ENCODE peak calls at places on chromosome 6, in eight cellular contexts. One of them, this sample, is unnamed.

GRCh38 chr6:9397981-9398559 is 962.7 kb upstream of the SLC35B3 start:
- DNase-seq in Peyer's patch: no peak
- DNase-seq in occipital lobe: no peak
- DNase-seq in T-helper 1 cell: no peak
- DNase-seq in NCI-H1694: peak
- DNase-seq in WERI-Rb-1: peak
- DNase-seq in activated CD8-positive, alpha-beta memory T cell treated with anti-CD3 and anti-CD28 coated beads for 48 hours: no peak
- DNase-seq in NB4: no peak
- DNase-seq in this sample: no peak

GRCh38 chr6:33320315-33321181 is 3.0 kb upstream of the ZBTB22 start:
- DNase-seq in Peyer's patch: no peak
- DNase-seq in occipital lobe: no peak
- DNase-seq in T-helper 1 cell: no peak
- DNase-seq in NCI-H1694: no peak
- DNase-seq in WERI-Rb-1: no peak
- DNase-seq in activated CD8-positive, alpha-beta memory T cell treated with anti-CD3 and anti-CD28 coated beads for 48 hours: no peak
- DNase-seq in NB4: no peak
- DNase-seq in this sample: no peak

GRCh38 chr6:129677634-129678325 is 32.2 kb downstream of the ARHGAP18 start:
- DNase-seq in Peyer's patch: no peak
- DNase-seq in occipital lobe: no peak
- DNase-seq in T-helper 1 cell: no peak
- DNase-seq in NCI-H1694: no peak
- DNase-seq in WERI-Rb-1: no peak
- DNase-seq in activated CD8-positive, alpha-beta memory T cell treated with anti-CD3 and anti-CD28 coated beads for 48 hours: no peak
- DNase-seq in NB4: no peak
- DNase-seq in this sample: no peak

GRCh38 chr6:8432614-8433013 is 2.7 kb downstream of the SLC35B3 start:
- DNase-seq in Peyer's patch: no peak
- DNase-seq in occipital lobe: no peak
- DNase-seq in T-helper 1 cell: no peak
- DNase-seq in NCI-H1694: no peak
- DNase-seq in WERI-Rb-1: no peak
- DNase-seq in activated CD8-positive, alpha-beta memory T cell treated with anti-CD3 and anti-CD28 coated beads for 48 hours: no peak
- DNase-seq in NB4: no peak
- DNase-seq in this sample: no peak

GRCh38 chr6:40744835-40745234 is 157.7 kb upstream of the LRFN2 start:
- DNase-seq in Peyer's patch: no peak
- DNase-seq in occipital lobe: no peak
- DNase-seq in T-helper 1 cell: no peak
- DNase-seq in NCI-H1694: no peak
- DNase-seq in WERI-Rb-1: no peak
- DNase-seq in activated CD8-positive, alpha-beta memory T cell treated with anti-CD3 and anti-CD28 coated beads for 48 hours: no peak
- DNase-seq in NB4: no peak
- DNase-seq in this sample: no peak

GRCh38 chr6:128179890-128180440 is 279.1 kb upstream of the THEMIS start:
- DNase-seq in Peyer's patch: no peak
- DNase-seq in occipital lobe: no peak
- DNase-seq in T-helper 1 cell: no peak
- DNase-seq in NCI-H1694: no peak
- DNase-seq in WERI-Rb-1: no peak
- DNase-seq in activated CD8-positive, alpha-beta memory T cell treated with anti-CD3 and anti-CD28 coated beads for 48 hours: no peak
- DNase-seq in NB4: no peak
- DNase-seq in this sample: no peak

GRCh38 chr6:30075987-30076311 is 380 bp upstream of the RNF39 start:
- DNase-seq in Peyer's patch: no peak
- DNase-seq in occipital lobe: no peak
- DNase-seq in T-helper 1 cell: no peak
- DNase-seq in NCI-H1694: no peak
- DNase-seq in WERI-Rb-1: no peak
- DNase-seq in activated CD8-positive, alpha-beta memory T cell treated with anti-CD3 and anti-CD28 coated beads for 48 hours: no peak
- DNase-seq in NB4: no peak
- DNase-seq in this sample: no peak

GRCh38 chr6:13941902-13942301 is 17.1 kb downstream of the RNF182 start:
- DNase-seq in Peyer's patch: no peak
- DNase-seq in occipital lobe: no peak
- DNase-seq in T-helper 1 cell: no peak
- DNase-seq in NCI-H1694: no peak
- DNase-seq in WERI-Rb-1: no peak
- DNase-seq in activated CD8-positive, alpha-beta memory T cell treated with anti-CD3 and anti-CD28 coated beads for 48 hours: no peak
- DNase-seq in NB4: no peak
- DNase-seq in this sample: no peak

GRCh38 chr6:44730771-44731391 is 343.4 kb downstream of the CDC5L start:
- DNase-seq in Peyer's patch: no peak
- DNase-seq in occipital lobe: no peak
- DNase-seq in T-helper 1 cell: no peak
- DNase-seq in NCI-H1694: no peak
- DNase-seq in WERI-Rb-1: no peak
- DNase-seq in activated CD8-positive, alpha-beta memory T cell treated with anti-CD3 and anti-CD28 coated beads for 48 hours: no peak
- DNase-seq in NB4: no peak
- DNase-seq in this sample: no peak

GRCh38 chr6:26322645-26323482 is 42.1 kb upstream of the BTN3A2 start:
- DNase-seq in Peyer's patch: no peak
- DNase-seq in occipital lobe: no peak
- DNase-seq in T-helper 1 cell: peak
- DNase-seq in NCI-H1694: peak
- DNase-seq in WERI-Rb-1: peak
- DNase-seq in activated CD8-positive, alpha-beta memory T cell treated with anti-CD3 and anti-CD28 coated beads for 48 hours: peak
- DNase-seq in NB4: peak
- DNase-seq in this sample: no peak

GRCh38 chr6:39296745-39297640 is 17.2 kb downstream of the KCNK17 start:
- DNase-seq in Peyer's patch: no peak
- DNase-seq in occipital lobe: no peak
- DNase-seq in T-helper 1 cell: no peak
- DNase-seq in NCI-H1694: no peak
- DNase-seq in WERI-Rb-1: no peak
- DNase-seq in activated CD8-positive, alpha-beta memory T cell treated with anti-CD3 and anti-CD28 coated beads for 48 hours: no peak
- DNase-seq in NB4: no peak
- DNase-seq in this sample: no peak

GRCh38 chr6:28884423-28885148 is 39.2 kb downstream of the TRIM27 start:
- DNase-seq in Peyer's patch: peak
- DNase-seq in occipital lobe: no peak
- DNase-seq in T-helper 1 cell: peak
- DNase-seq in NCI-H1694: no peak
- DNase-seq in WERI-Rb-1: peak
- DNase-seq in activated CD8-positive, alpha-beta memory T cell treated with anti-CD3 and anti-CD28 coated beads for 48 hours: peak
- DNase-seq in NB4: peak
- DNase-seq in this sample: no peak

GRCh38 chr6:84227044-84227433 is 404 bp downstream of the CEP162 start:
- DNase-seq in Peyer's patch: no peak
- DNase-seq in occipital lobe: no peak
- DNase-seq in T-helper 1 cell: no peak
- DNase-seq in NCI-H1694: no peak
- DNase-seq in WERI-Rb-1: no peak
- DNase-seq in activated CD8-positive, alpha-beta memory T cell treated with anti-CD3 and anti-CD28 coated beads for 48 hours: no peak
- DNase-seq in NB4: no peak
- DNase-seq in this sample: no peak

GRCh38 chr6:98980814-98981213 is 33.1 kb upstream of the FBXL4 start:
- DNase-seq in Peyer's patch: no peak
- DNase-seq in occipital lobe: no peak
- DNase-seq in T-helper 1 cell: no peak
- DNase-seq in NCI-H1694: no peak
- DNase-seq in WERI-Rb-1: no peak
- DNase-seq in activated CD8-positive, alpha-beta memory T cell treated with anti-CD3 and anti-CD28 coated beads for 48 hours: no peak
- DNase-seq in NB4: no peak
- DNase-seq in this sample: no peak

GRCh38 chr6:46964716-46965519 is 43.2 kb upstream of the ADGRF5 start:
- DNase-seq in Peyer's patch: no peak
- DNase-seq in occipital lobe: no peak
- DNase-seq in T-helper 1 cell: no peak
- DNase-seq in NCI-H1694: no peak
- DNase-seq in WERI-Rb-1: no peak
- DNase-seq in activated CD8-positive, alpha-beta memory T cell treated with anti-CD3 and anti-CD28 coated beads for 48 hours: no peak
- DNase-seq in NB4: no peak
- DNase-seq in this sample: no peak

GRCh38 chr6:35427851-35428321 is 24.3 kb upstream of the FANCE start:
- DNase-seq in Peyer's patch: no peak
- DNase-seq in occipital lobe: no peak
- DNase-seq in T-helper 1 cell: no peak
- DNase-seq in NCI-H1694: no peak
- DNase-seq in WERI-Rb-1: peak
- DNase-seq in activated CD8-positive, alpha-beta memory T cell treated with anti-CD3 and anti-CD28 coated beads for 48 hours: no peak
- DNase-seq in NB4: no peak
- DNase-seq in this sample: no peak

GRCh38 chr6:136073216-136073615 is 176.9 kb downstream of the MTFR2 start:
- DNase-seq in Peyer's patch: no peak
- DNase-seq in occipital lobe: no peak
- DNase-seq in T-helper 1 cell: no peak
- DNase-seq in NCI-H1694: no peak
- DNase-seq in WERI-Rb-1: no peak
- DNase-seq in activated CD8-positive, alpha-beta memory T cell treated with anti-CD3 and anti-CD28 coated beads for 48 hours: no peak
- DNase-seq in NB4: no peak
- DNase-seq in this sample: no peak

GRCh38 chr6:169428532-169428931 is 174.9 kb upstream of the THBS2 start:
- DNase-seq in Peyer's patch: no peak
- DNase-seq in occipital lobe: no peak
- DNase-seq in T-helper 1 cell: no peak
- DNase-seq in NCI-H1694: no peak
- DNase-seq in WERI-Rb-1: no peak
- DNase-seq in activated CD8-positive, alpha-beta memory T cell treated with anti-CD3 and anti-CD28 coated beads for 48 hours: no peak
- DNase-seq in NB4: no peak
- DNase-seq in this sample: no peak

GRCh38 chr6:6823568-6824224 is 235.2 kb downstream of the LY86 start:
- DNase-seq in Peyer's patch: no peak
- DNase-seq in occipital lobe: no peak
- DNase-seq in T-helper 1 cell: no peak
- DNase-seq in NCI-H1694: no peak
- DNase-seq in WERI-Rb-1: no peak
- DNase-seq in activated CD8-positive, alpha-beta memory T cell treated with anti-CD3 and anti-CD28 coated beads for 48 hours: no peak
- DNase-seq in NB4: peak
- DNase-seq in this sample: no peak

GRCh38 chr6:77650098-77650663 is 2.7 kb upstream of the MEI4 start:
- DNase-seq in Peyer's patch: no peak
- DNase-seq in occipital lobe: no peak
- DNase-seq in T-helper 1 cell: no peak
- DNase-seq in NCI-H1694: peak
- DNase-seq in WERI-Rb-1: no peak
- DNase-seq in activated CD8-positive, alpha-beta memory T cell treated with anti-CD3 and anti-CD28 coated beads for 48 hours: no peak
- DNase-seq in NB4: no peak
- DNase-seq in this sample: peak

GRCh38 chr6:157325069-157325805 is 1.9 kb upstream of the TMEM242 start:
- DNase-seq in Peyer's patch: no peak
- DNase-seq in occipital lobe: no peak
- DNase-seq in T-helper 1 cell: no peak
- DNase-seq in NCI-H1694: no peak
- DNase-seq in WERI-Rb-1: no peak
- DNase-seq in activated CD8-positive, alpha-beta memory T cell treated with anti-CD3 and anti-CD28 coated beads for 48 hours: no peak
- DNase-seq in NB4: no peak
- DNase-seq in this sample: no peak

GRCh38 chr6:20014508-20014907 is 177.3 kb downstream of the ID4 start:
- DNase-seq in Peyer's patch: no peak
- DNase-seq in occipital lobe: no peak
- DNase-seq in T-helper 1 cell: no peak
- DNase-seq in NCI-H1694: no peak
- DNase-seq in WERI-Rb-1: no peak
- DNase-seq in activated CD8-positive, alpha-beta memory T cell treated with anti-CD3 and anti-CD28 coated beads for 48 hours: no peak
- DNase-seq in NB4: no peak
- DNase-seq in this sample: no peak

GRCh38 chr6:6875818-6876470 is 231.8 kb upstream of the RREB1 start:
- DNase-seq in Peyer's patch: no peak
- DNase-seq in occipital lobe: no peak
- DNase-seq in T-helper 1 cell: no peak
- DNase-seq in NCI-H1694: no peak
- DNase-seq in WERI-Rb-1: no peak
- DNase-seq in activated CD8-positive, alpha-beta memory T cell treated with anti-CD3 and anti-CD28 coated beads for 48 hours: no peak
- DNase-seq in NB4: peak
- DNase-seq in this sample: no peak

GRCh38 chr6:105595829-105596228 is 192.9 kb upstream of the PREP start:
- DNase-seq in Peyer's patch: no peak
- DNase-seq in occipital lobe: no peak
- DNase-seq in T-helper 1 cell: no peak
- DNase-seq in NCI-H1694: no peak
- DNase-seq in WERI-Rb-1: no peak
- DNase-seq in activated CD8-positive, alpha-beta memory T cell treated with anti-CD3 and anti-CD28 coated beads for 48 hours: no peak
- DNase-seq in NB4: no peak
- DNase-seq in this sample: no peak

GRCh38 chr6:11785953-11786579 is 7.5 kb upstream of the ADTRP start:
- DNase-seq in Peyer's patch: peak
- DNase-seq in occipital lobe: no peak
- DNase-seq in T-helper 1 cell: peak
- DNase-seq in NCI-H1694: no peak
- DNase-seq in WERI-Rb-1: no peak
- DNase-seq in activated CD8-positive, alpha-beta memory T cell treated with anti-CD3 and anti-CD28 coated beads for 48 hours: no peak
- DNase-seq in NB4: no peak
- DNase-seq in this sample: peak

GRCh38 chr6:56204134-56204533 is 43.2 kb downstream of the COL21A1 start:
- DNase-seq in Peyer's patch: no peak
- DNase-seq in occipital lobe: no peak
- DNase-seq in T-helper 1 cell: no peak
- DNase-seq in NCI-H1694: no peak
- DNase-seq in WERI-Rb-1: no peak
- DNase-seq in activated CD8-positive, alpha-beta memory T cell treated with anti-CD3 and anti-CD28 coated beads for 48 hours: no peak
- DNase-seq in NB4: no peak
- DNase-seq in this sample: no peak

GRCh38 chr6:142271476-142271875 is 30.3 kb upstream of the ADGRG6 start:
- DNase-seq in Peyer's patch: no peak
- DNase-seq in occipital lobe: no peak
- DNase-seq in T-helper 1 cell: no peak
- DNase-seq in NCI-H1694: no peak
- DNase-seq in WERI-Rb-1: no peak
- DNase-seq in activated CD8-positive, alpha-beta memory T cell treated with anti-CD3 and anti-CD28 coated beads for 48 hours: no peak
- DNase-seq in NB4: no peak
- DNase-seq in this sample: no peak

GRCh38 chr6:73323323-73323722 is 30.8 kb downstream of the DPPA5 start:
- DNase-seq in Peyer's patch: no peak
- DNase-seq in occipital lobe: no peak
- DNase-seq in T-helper 1 cell: no peak
- DNase-seq in NCI-H1694: no peak
- DNase-seq in WERI-Rb-1: no peak
- DNase-seq in activated CD8-positive, alpha-beta memory T cell treated with anti-CD3 and anti-CD28 coated beads for 48 hours: no peak
- DNase-seq in NB4: no peak
- DNase-seq in this sample: no peak

GRCh38 chr6:89311853-89312531 is 3.1 kb downstream of the GABRR2 start:
- DNase-seq in Peyer's patch: no peak
- DNase-seq in occipital lobe: peak
- DNase-seq in T-helper 1 cell: no peak
- DNase-seq in NCI-H1694: peak
- DNase-seq in WERI-Rb-1: peak
- DNase-seq in activated CD8-positive, alpha-beta memory T cell treated with anti-CD3 and anti-CD28 coated beads for 48 hours: no peak
- DNase-seq in NB4: peak
- DNase-seq in this sample: no peak

GRCh38 chr6:46042355-46042999 is 26.8 kb upstream of the CLIC5 start:
- DNase-seq in Peyer's patch: no peak
- DNase-seq in occipital lobe: no peak
- DNase-seq in T-helper 1 cell: no peak
- DNase-seq in NCI-H1694: no peak
- DNase-seq in WERI-Rb-1: peak
- DNase-seq in activated CD8-positive, alpha-beta memory T cell treated with anti-CD3 and anti-CD28 coated beads for 48 hours: no peak
- DNase-seq in NB4: peak
- DNase-seq in this sample: peak

This sample was measured in GM13977.